ENCODE peak calls at places on chromosome 9, in eight cellular contexts. One of them, this sample, is unnamed.

GRCh38 chr9:32665101-32665500 is 29.6 kb upstream of the TAF1L start:
- DNase-seq in mesendoderm: peak
- DNase-seq in NCI-H446 treated with DMSO at 0.1 percent for 48 hours: no peak
- DNase-seq in HepG2: no peak
- DNase-seq in Ammon's horn: no peak
- DNase-seq in A172: peak
- DNase-seq in Caco-2: no peak
- DNase-seq in CD8-positive, alpha-beta memory T cell: no peak
- DNase-seq in this sample: no peak

GRCh38 chr9:92294297-92294676 is 790 bp upstream of the IARS1 start:
- DNase-seq in mesendoderm: peak
- DNase-seq in NCI-H446 treated with DMSO at 0.1 percent for 48 hours: no peak
- DNase-seq in HepG2: peak
- DNase-seq in Ammon's horn: peak
- DNase-seq in A172: peak
- DNase-seq in Caco-2: no peak
- DNase-seq in CD8-positive, alpha-beta memory T cell: no peak
- DNase-seq in this sample: no peak

GRCh38 chr9:86795047-86795437 is 152.3 kb downstream of the GAS1 start:
- DNase-seq in mesendoderm: no peak
- DNase-seq in NCI-H446 treated with DMSO at 0.1 percent for 48 hours: no peak
- DNase-seq in HepG2: no peak
- DNase-seq in Ammon's horn: no peak
- DNase-seq in A172: no peak
- DNase-seq in Caco-2: no peak
- DNase-seq in CD8-positive, alpha-beta memory T cell: no peak
- DNase-seq in this sample: peak

GRCh38 chr9:129406278-129407225 is 214.3 kb downstream of the C9orf50 start:
- DNase-seq in mesendoderm: no peak
- DNase-seq in NCI-H446 treated with DMSO at 0.1 percent for 48 hours: no peak
- DNase-seq in HepG2: no peak
- DNase-seq in Ammon's horn: no peak
- DNase-seq in A172: no peak
- DNase-seq in Caco-2: no peak
- DNase-seq in CD8-positive, alpha-beta memory T cell: no peak
- DNase-seq in this sample: no peak

GRCh38 chr9:77563205-77563604 is 84.9 kb downstream of the GNA14 start:
- DNase-seq in mesendoderm: no peak
- DNase-seq in NCI-H446 treated with DMSO at 0.1 percent for 48 hours: no peak
- DNase-seq in HepG2: no peak
- DNase-seq in Ammon's horn: peak
- DNase-seq in A172: no peak
- DNase-seq in Caco-2: no peak
- DNase-seq in CD8-positive, alpha-beta memory T cell: no peak
- DNase-seq in this sample: no peak

GRCh38 chr9:107020040-107020530 is 157.1 kb downstream of the ZNF462 start:
- DNase-seq in mesendoderm: peak
- DNase-seq in NCI-H446 treated with DMSO at 0.1 percent for 48 hours: no peak
- DNase-seq in HepG2: no peak
- DNase-seq in Ammon's horn: peak
- DNase-seq in A172: peak
- DNase-seq in Caco-2: no peak
- DNase-seq in CD8-positive, alpha-beta memory T cell: no peak
- DNase-seq in this sample: no peak

GRCh38 chr9:4196376-4196775 is 103.5 kb downstream of the GLIS3 start:
- DNase-seq in mesendoderm: no peak
- DNase-seq in NCI-H446 treated with DMSO at 0.1 percent for 48 hours: no peak
- DNase-seq in HepG2: no peak
- DNase-seq in Ammon's horn: no peak
- DNase-seq in A172: peak
- DNase-seq in Caco-2: no peak
- DNase-seq in CD8-positive, alpha-beta memory T cell: no peak
- DNase-seq in this sample: no peak

GRCh38 chr9:79049371-79049770 is 522.4 kb upstream of the TLE4 start:
- DNase-seq in mesendoderm: no peak
- DNase-seq in NCI-H446 treated with DMSO at 0.1 percent for 48 hours: no peak
- DNase-seq in HepG2: no peak
- DNase-seq in Ammon's horn: no peak
- DNase-seq in A172: no peak
- DNase-seq in Caco-2: no peak
- DNase-seq in CD8-positive, alpha-beta memory T cell: no peak
- DNase-seq in this sample: no peak

GRCh38 chr9:76330034-76330433 is 64.2 kb downstream of the RFK start:
- DNase-seq in mesendoderm: no peak
- DNase-seq in NCI-H446 treated with DMSO at 0.1 percent for 48 hours: no peak
- DNase-seq in HepG2: no peak
- DNase-seq in Ammon's horn: no peak
- DNase-seq in A172: no peak
- DNase-seq in Caco-2: no peak
- DNase-seq in CD8-positive, alpha-beta memory T cell: no peak
- DNase-seq in this sample: no peak

GRCh38 chr9:138061631-138062030 is 184.0 kb downstream of the CACNA1B start:
- DNase-seq in mesendoderm: no peak
- DNase-seq in NCI-H446 treated with DMSO at 0.1 percent for 48 hours: no peak
- DNase-seq in HepG2: no peak
- DNase-seq in Ammon's horn: no peak
- DNase-seq in A172: no peak
- DNase-seq in Caco-2: peak
- DNase-seq in CD8-positive, alpha-beta memory T cell: no peak
- DNase-seq in this sample: no peak

GRCh38 chr9:105245720-105246161 is 1.3 kb downstream of the SLC44A1 start:
- DNase-seq in mesendoderm: no peak
- DNase-seq in NCI-H446 treated with DMSO at 0.1 percent for 48 hours: no peak
- DNase-seq in HepG2: no peak
- DNase-seq in Ammon's horn: no peak
- DNase-seq in A172: no peak
- DNase-seq in Caco-2: no peak
- DNase-seq in CD8-positive, alpha-beta memory T cell: no peak
- DNase-seq in this sample: no peak

GRCh38 chr9:94681508-94681907 is 42.2 kb upstream of the FBP1 start:
- DNase-seq in mesendoderm: peak
- DNase-seq in NCI-H446 treated with DMSO at 0.1 percent for 48 hours: no peak
- DNase-seq in HepG2: peak
- DNase-seq in Ammon's horn: peak
- DNase-seq in A172: peak
- DNase-seq in Caco-2: peak
- DNase-seq in CD8-positive, alpha-beta memory T cell: peak
- DNase-seq in this sample: peak

GRCh38 chr9:134331186-134332025 is 5.2 kb downstream of the RXRA start:
- DNase-seq in mesendoderm: no peak
- DNase-seq in NCI-H446 treated with DMSO at 0.1 percent for 48 hours: no peak
- DNase-seq in HepG2: no peak
- DNase-seq in Ammon's horn: peak
- DNase-seq in A172: no peak
- DNase-seq in Caco-2: no peak
- DNase-seq in CD8-positive, alpha-beta memory T cell: no peak
- DNase-seq in this sample: no peak

GRCh38 chr9:136244116-136244775 is 1.4 kb downstream of the QSOX2 start:
- DNase-seq in mesendoderm: no peak
- DNase-seq in NCI-H446 treated with DMSO at 0.1 percent for 48 hours: no peak
- DNase-seq in HepG2: peak
- DNase-seq in Ammon's horn: no peak
- DNase-seq in A172: no peak
- DNase-seq in Caco-2: no peak
- DNase-seq in CD8-positive, alpha-beta memory T cell: peak
- DNase-seq in this sample: no peak